ENCODE peak calls at places on chromosomes 6 and 20, in seven cellular contexts. Q, Z, O, R, L, I and U are unnamed samples.

GRCh38 chr20:63774348-63774735 is 34.8 kb downstream of the SLC2A4RG start:
- DNase-seq in Q (no peak), Z (no peak), R (no peak), L (no peak), I (no peak), O (no peak), U (no peak)

GRCh38 chr6:153131037-153131981 is at the start of gene RGS17:
- DNase-seq in L (peak), Z (no peak), I (peak), O (peak), Q (peak), R (peak), U (no peak)

GRCh38 chr6:6688283-6688682 is 99.8 kb downstream of the LY86 start:
- DNase-seq in Z (no peak), L (no peak), R (no peak), I (peak), Q (no peak), O (peak), U (no peak)

GRCh38 chr6:170091639-170092579 is 199.0 kb downstream of the DLL1 start:
- DNase-seq in Z (no peak), R (no peak), Q (no peak), O (no peak), L (no peak), I (no peak), U (no peak)

GRCh38 chr6:106163966-106164877 is 78.1 kb downstream of the PRDM1 start:
- DNase-seq in O (peak), I (peak), R (peak), Z (no peak), L (no peak), Q (peak), U (no peak)

GRCh38 chr6:158803733-158804143 is 15.4 kb downstream of the EZR start:
- DNase-seq in Q (no peak), Z (no peak), R (no peak), O (peak), L (peak), I (peak), U (peak)

GRCh38 chr6:157761926-157762325 is 61.1 kb upstream of the SNX9 start:
- DNase-seq in Z (no peak), L (no peak), Q (no peak), R (no peak), O (no peak), I (no peak), U (no peak)

GRCh38 chr6:72952808-72953630 is 272.3 kb downstream of the KHDC1L start:
- DNase-seq in Z (no peak), I (peak), O (no peak), L (no peak), Q (no peak), R (no peak), U (peak)

GRCh38 chr6:28810655-28811053 is 113.1 kb downstream of the TRIM27 start:
- DNase-seq in Z (no peak), I (no peak), R (no peak), L (no peak), Q (no peak), O (no peak), U (no peak)

GRCh38 chr6:3784885-3785744 is 33.6 kb upstream of the PXDC1 start:
- DNase-seq in R (no peak), L (no peak), Z (no peak), I (no peak), Q (no peak), O (no peak), U (no peak)

GRCh38 chr6:15362274-15363160 is 116.6 kb downstream of the JARID2 start:
- DNase-seq in O (no peak), Z (no peak), I (no peak), Q (no peak), L (no peak), R (no peak), U (no peak)

GRCh38 chr20:58470336-58470978 is 44.7 kb downstream of the APCDD1L start:
- DNase-seq in Z (no peak), L (no peak), R (no peak), O (no peak), I (no peak), Q (no peak), U (no peak)

GRCh38 chr6:139776051-139776450 is 401.6 kb upstream of the CITED2 start:
- DNase-seq in I (peak), R (no peak), Z (no peak), O (no peak), Q (no peak), L (no peak), U (no peak)

GRCh38 chr20:51220293-51220706 is 197.4 kb upstream of the KCNG1 start:
- DNase-seq in L (peak), Q (no peak), I (no peak), O (no peak), R (no peak), Z (no peak), U (no peak)

GRCh38 chr6:153312633-153313032 is 181.6 kb upstream of the RGS17 start:
- DNase-seq in I (peak), Z (no peak), R (peak), O (peak), L (no peak), Q (no peak), U (peak)

GRCh38 chr20:4966826-4967751 is 34.2 kb downstream of the SLC23A2 start:
- DNase-seq in Z (no peak), L (no peak), O (no peak), Q (no peak), I (no peak), R (no peak), U (peak)

GRCh38 chr6:151493495-151494234 is at the start of gene CCDC170:
- DNase-seq in L (no peak), I (peak), R (peak), Q (no peak), Z (no peak), O (no peak), U (no peak)

GRCh38 chr6:84763397-84764331 is 734 bp downstream of the TBX18 start:
- DNase-seq in R (peak), O (peak), I (peak), Q (no peak), L (no peak), Z (no peak), U (peak)

GRCh38 chr6:160174681-160175080 is 53.1 kb downstream of the SLC22A1 start:
- DNase-seq in L (no peak), I (no peak), R (no peak), O (no peak), Q (no peak), Z (no peak), U (no peak)

GRCh38 chr20:23164176-23164601 is 78.1 kb upstream of the CD93 start:
- DNase-seq in Q (no peak), I (no peak), O (no peak), L (no peak), R (no peak), Z (no peak), U (no peak)

GRCh38 chr20:48769111-48769879 is 58.5 kb downstream of the PREX1 start:
- DNase-seq in L (peak), Q (no peak), O (no peak), I (no peak), Z (no peak), R (no peak), U (no peak)

GRCh38 chr20:49901588-49901987 is 13.7 kb downstream of the SPATA2 start:
- DNase-seq in Z (no peak), L (no peak), R (no peak), I (no peak), O (no peak), Q (no peak), U (no peak)

GRCh38 chr6:98583506-98583905 is 250.9 kb upstream of the POU3F2 start:
- DNase-seq in L (no peak), I (no peak), O (no peak), Z (no peak), R (no peak), Q (no peak), U (no peak)

GRCh38 chr6:148831531-148831930 is 84.7 kb downstream of the UST start:
- DNase-seq in Z (no peak), I (no peak), R (no peak), Q (no peak), L (no peak), O (peak), U (no peak)

GRCh38 chr20:1486566-1486965 is 4.7 kb downstream of the SIRPB2 start:
- DNase-seq in O (no peak), I (no peak), R (no peak), Z (no peak), L (no peak), Q (no peak), U (peak)

GRCh38 chr6:130677312-130677711 is 149.9 kb upstream of the SMLR1 start:
- DNase-seq in R (no peak), Q (no peak), Z (no peak), O (no peak), L (no peak), I (no peak), U (no peak)

GRCh38 chr20:41714030-41714429 is 95.9 kb upstream of the CHD6 start:
- DNase-seq in I (no peak), O (no peak), R (no peak), Q (no peak), Z (no peak), L (no peak), U (no peak)

GRCh38 chr20:58991720-58992119 is 10.7 kb downstream of the NELFCD start:
- DNase-seq in Q (no peak), O (no peak), L (no peak), R (no peak), Z (no peak), I (no peak), U (no peak)

GRCh38 chr20:17832236-17832635 is 132.5 kb downstream of the BANF2 start:
- DNase-seq in Q (no peak), Z (no peak), L (no peak), O (no peak), I (no peak), R (no peak), U (no peak)

GRCh38 chr20:21102252-21102609 is 3.9 kb downstream of the LINC00237 start:
- DNase-seq in Q (no peak), L (peak), I (no peak), Z (no peak), R (no peak), O (no peak), U (no peak)

GRCh38 chr6:161074496-161075140 is 83.0 kb downstream of the MAP3K4 start:
- DNase-seq in Q (no peak), I (no peak), O (peak), L (no peak), R (no peak), Z (no peak), U (no peak)

GRCh38 chr6:163588211-163588919 is 173.8 kb downstream of the QKI start:
- DNase-seq in Z (no peak), R (no peak), Q (peak), L (no peak), I (peak), O (peak), U (peak)

GRCh38 chr6:89369009-89369408 is 16.5 kb upstream of the UBE2J1 start:
- DNase-seq in Z (no peak), I (peak), Q (peak), R (peak), O (peak), L (no peak), U (peak)

GRCh38 chr6:12592634-12593033 is 123.9 kb upstream of the PHACTR1 start:
- DNase-seq in Z (no peak), I (no peak), Q (no peak), R (no peak), O (peak), L (no peak), U (peak)

GRCh38 chr20:25006431-25007167 is 14.0 kb upstream of the APMAP start:
- DNase-seq in Q (no peak), L (no peak), O (no peak), R (no peak), Z (no peak), I (no peak), U (no peak)

GRCh38 chr20:41014557-41015088 is 14.0 kb upstream of the TOP1 start:
- DNase-seq in I (no peak), R (no peak), Q (no peak), O (no peak), Z (no peak), L (no peak), U (no peak)

GRCh38 chr20:15604406-15604805 is 968.8 kb downstream of the KIF16B start:
- DNase-seq in L (no peak), Z (no peak), O (peak), Q (no peak), I (no peak), R (no peak), U (no peak)

GRCh38 chr6:17865243-17865642 is 122.2 kb downstream of the KIF13A start:
- DNase-seq in R (no peak), L (no peak), I (no peak), Q (no peak), Z (no peak), O (no peak), U (peak)

GRCh38 chr6:17867880-17868279 is 119.6 kb downstream of the KIF13A start:
- DNase-seq in Z (no peak), Q (no peak), I (peak), O (peak), L (no peak), R (no peak), U (peak)

GRCh38 chr6:17863971-17864754 is 123.3 kb downstream of the KIF13A start:
- DNase-seq in R (peak), L (no peak), Q (no peak), O (peak), I (peak), Z (no peak), U (peak)

GRCh38 chr6:17866876-17867444 is 120.5 kb downstream of the KIF13A start:
- DNase-seq in I (no peak), Z (no peak), Q (no peak), O (no peak), L (no peak), R (no peak), U (no peak)

DNA sequence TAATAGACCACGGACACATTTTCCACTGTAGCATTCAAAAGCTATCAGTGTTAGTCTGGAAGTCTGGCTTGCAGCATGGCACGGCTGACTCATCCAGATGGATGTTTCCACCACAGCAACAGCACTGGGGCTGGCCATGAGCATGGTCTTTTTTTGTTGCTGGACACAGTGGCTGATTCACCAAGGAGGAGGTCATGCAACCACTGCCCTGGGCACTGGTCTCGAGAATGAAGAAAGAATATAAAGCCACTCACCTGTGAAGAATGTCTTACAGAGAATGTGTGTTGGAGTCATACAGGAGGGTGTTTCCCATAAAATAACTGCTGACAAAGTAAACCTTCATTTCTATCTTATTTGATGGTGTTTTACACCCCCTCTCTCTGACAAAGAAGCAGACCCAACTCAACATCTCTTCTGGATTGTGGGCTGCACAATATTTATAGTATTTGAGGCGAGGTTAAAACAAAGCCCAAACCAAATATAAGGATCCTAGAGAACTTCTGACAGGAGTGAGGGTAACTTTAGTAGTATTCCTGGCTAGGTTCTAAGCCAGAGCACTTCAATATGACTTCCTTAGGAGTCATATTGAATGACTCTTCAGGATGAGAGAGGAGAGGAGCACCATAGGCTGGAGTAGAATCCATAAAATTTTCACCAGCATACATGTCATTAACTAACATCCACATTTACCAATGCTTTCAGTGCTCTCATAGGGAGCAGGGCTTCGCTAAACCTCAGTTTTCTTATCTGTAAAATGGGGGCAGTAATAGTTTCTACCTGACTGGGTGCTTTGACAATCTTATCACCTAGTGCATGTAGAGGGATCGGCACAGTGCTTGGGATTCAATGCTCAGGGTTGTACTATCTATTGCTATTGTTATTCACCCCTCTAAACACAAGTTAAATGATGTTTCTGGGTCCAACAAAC is 121.4 kb downstream of the KIF13A start:
- DNase-seq in I (peak), Z (no peak), Q (peak), L (no peak), R (peak), O (peak), U (peak)
- H3K4me3 ChIP-seq in I (no peak), Z (no peak), Q (no peak), L (no peak), R (no peak), O (no peak), U (no peak)

GRCh38 chr20:44643596-44644383 is 7.7 kb downstream of the ADA start:
- DNase-seq in O (peak), I (peak), Q (no peak), L (peak), Z (no peak), R (peak), U (peak)
- H3K4me3 ChIP-seq in O (no peak), I (no peak), Q (no peak), L (peak), Z (peak), R (no peak), U (no peak)

DNA sequence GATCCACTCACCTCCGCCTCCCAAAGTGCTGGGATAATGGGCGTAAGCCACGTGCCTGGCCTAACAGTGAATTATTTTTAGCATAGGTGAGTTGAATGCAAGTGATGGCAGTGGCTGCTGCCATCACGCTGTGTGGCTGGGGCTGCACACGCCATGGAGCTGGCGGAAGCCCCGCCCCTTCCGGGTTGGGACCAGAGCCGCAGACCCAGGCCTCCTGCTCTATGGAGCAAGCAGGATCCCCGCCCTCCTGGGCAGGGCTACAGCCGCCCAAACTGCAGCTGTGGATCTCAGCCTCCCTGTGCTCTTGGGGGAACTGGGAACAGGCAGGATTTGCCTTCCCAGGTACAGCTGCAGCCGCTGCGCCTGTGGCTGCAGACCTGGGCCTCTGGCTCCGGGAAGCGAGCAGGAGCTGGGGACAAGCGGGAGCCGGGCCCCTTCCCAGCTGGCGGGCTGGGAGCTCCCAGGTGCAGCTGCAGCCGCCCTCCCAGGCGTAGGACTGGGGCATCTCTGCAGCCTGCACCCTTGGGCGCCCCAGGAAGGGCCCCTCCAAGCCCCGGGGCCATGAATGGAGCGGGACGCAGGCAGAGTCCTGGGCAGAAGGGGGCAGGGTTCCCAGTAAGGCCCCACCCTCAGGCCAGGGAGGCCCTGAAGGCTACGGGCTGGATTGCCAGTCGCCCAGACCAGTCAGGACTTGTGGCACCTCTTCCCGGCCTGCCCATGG is 30.9 kb upstream of the SLA2 start:
- DNase-seq in Q (no peak), R (no peak), O (no peak), L (no peak), Z (no peak), I (no peak), U (no peak)
- H3K4me3 ChIP-seq in Q (no peak), R (no peak), O (no peak), L (no peak), Z (no peak), I (no peak), U (no peak)

GRCh38 chr6:41727705-41728072 is 7.7 kb downstream of the TFEB start:
- DNase-seq in Z (no peak), R (no peak), I (no peak), O (no peak), L (no peak), Q (no peak), U (no peak)

GRCh38 chr6:41728073-41728936 is 7.1 kb downstream of the TFEB start:
- DNase-seq in Q (no peak), R (peak), I (no peak), O (no peak), Z (no peak), L (no peak), U (no peak)

GRCh38 chr6:41730531-41731436 is 4.6 kb downstream of the TFEB start:
- DNase-seq in Q (no peak), I (no peak), L (no peak), Z (no peak), O (no peak), R (peak), U (no peak)

GRCh38 chr6:41729624-41730023 is 5.8 kb downstream of the TFEB start:
- DNase-seq in Q (no peak), R (peak), O (no peak), Z (no peak), L (no peak), I (no peak), U (no peak)

GRCh38 chr6:41728954-41729353 is 6.5 kb downstream of the TFEB start:
- DNase-seq in Q (no peak), I (no peak), L (no peak), R (peak), Z (no peak), O (no peak), U (no peak)
- H3K4me3 ChIP-seq in Q (no peak), I (no peak), L (no peak), R (no peak), Z (no peak), O (no peak), U (no peak)